ENCODE peak calls at places on chromosomes 5 and 9, in six cellular contexts. M is kidney epithelial cell, J is breast epithelium, X is uterus, Z is foreskin fibroblast, V is WERI-Rb-1. D is an unnamed sample.
A peak's percentile ranks its signal among the peaks of the same experiment; 100 is the strongest.

GRCh38 chr9:5721279-5722087 is 92.6 kb downstream of the RIC1 start:
- DNase-seq in M (no peak), J (no peak), X (no peak), Z (no peak), V (no peak), D (no peak)

GRCh38 chr5:134524826-134525686 is at the start of gene JADE2:
- DNase-seq in M (no peak), J (peak; percentile 76), X (peak; percentile 81), Z (peak; percentile 45), V (peak; percentile 64), D (no peak)

GRCh38 chr9:94630833-94631232 is 8.5 kb downstream of the FBP1 start:
- DNase-seq in M (no peak), J (peak; percentile 65), X (no peak), Z (no peak), V (no peak), D (no peak)

GRCh38 chr5:179427032-179427675 is 81.9 kb upstream of the ADAMTS2 start:
- DNase-seq in M (no peak), J (no peak), X (no peak), Z (no peak), V (no peak), D (no peak)

GRCh38 chr9:129392093-129392541 is 214.1 kb upstream of the IER5L start:
- DNase-seq in M (no peak), J (no peak), X (peak; percentile 15), Z (no peak), V (no peak), D (no peak)

GRCh38 chr9:130604295-130604694 is 24.9 kb downstream of the FUBP3 start:
- DNase-seq in M (no peak), J (no peak), X (no peak), Z (no peak), V (no peak), D (no peak)

GRCh38 chr5:138949988-138950387 is 74.9 kb upstream of the LRRTM2 start:
- DNase-seq in M (no peak), J (no peak), X (no peak), Z (no peak), V (no peak), D (no peak)

GRCh38 chr5:168654225-168654624 is 75.1 kb upstream of the PANK3 start:
- DNase-seq in M (no peak), J (no peak), X (no peak), Z (peak; percentile 81), V (peak; percentile 35), D (peak; percentile 37)

GRCh38 chr9:38318755-38319495 is 73.6 kb upstream of the ALDH1B1 start:
- DNase-seq in M (peak; percentile 71), J (no peak), X (no peak), Z (peak; percentile 18), V (no peak), D (no peak)

GRCh38 chr5:126868961-126869451 is 92.1 kb downstream of the LMNB1 start:
- DNase-seq in M (no peak), J (no peak), X (no peak), Z (no peak), V (no peak), D (no peak)

GRCh38 chr9:8694983-8695588 is 895.5 kb upstream of the DMAC1 start:
- DNase-seq in M (no peak), J (no peak), X (no peak), Z (no peak), V (no peak), D (no peak)

GRCh38 chr9:71812385-71812784 is 44.1 kb upstream of the CEMIP2 start:
- DNase-seq in M (no peak), J (no peak), X (no peak), Z (no peak), V (no peak), D (no peak)

GRCh38 chr9:37198034-37198718 is 77.8 kb downstream of the ZCCHC7 start:
- DNase-seq in M (no peak), J (no peak), X (no peak), Z (no peak), V (no peak), D (no peak)

GRCh38 chr9:13513710-13514444 is 234.4 kb upstream of the MPDZ start:
- DNase-seq in M (no peak), J (no peak), X (no peak), Z (peak; percentile 18), V (no peak), D (no peak)

DNA sequence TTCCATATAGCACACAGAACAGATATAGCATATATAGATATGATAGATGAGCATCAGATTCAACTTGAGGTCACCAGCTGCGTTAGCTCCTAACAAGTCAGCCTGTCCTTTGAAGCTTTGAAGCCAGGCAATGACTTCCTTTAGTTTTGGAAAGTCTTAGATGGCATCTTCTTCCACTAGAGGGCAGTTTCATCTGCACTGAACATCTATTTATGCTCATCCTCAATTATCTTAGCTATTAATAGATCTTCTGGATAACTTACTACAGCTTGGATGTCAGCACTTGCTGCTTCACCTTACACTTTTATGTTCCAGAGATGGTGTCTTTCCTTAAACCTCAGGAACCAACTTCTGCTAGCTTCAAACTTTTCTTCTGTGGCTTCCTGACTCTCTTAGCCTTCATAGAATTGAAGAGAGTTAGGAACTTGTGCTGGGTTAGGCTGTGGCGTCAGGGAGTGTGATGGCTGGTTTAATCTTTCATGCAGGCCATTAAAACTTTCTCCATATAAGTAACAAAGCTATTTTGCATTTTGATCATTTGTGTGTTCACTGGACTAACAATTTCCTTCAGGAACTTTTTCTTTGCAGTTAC is 1401.4 kb downstream of the EFNA5 start:
- DNase-seq in M (peak; percentile 1), J (no peak), X (no peak), Z (peak; percentile 25), V (no peak), D (no peak)
- TF ChIP-seq CTCF in M (peak; percentile 55), J (peak; percentile 33), X (no peak), Z (peak; percentile 67), V (peak; percentile 52), D (peak; percentile 56)

GRCh38 chr5:129500101-129500500 is 40.0 kb downstream of the ADAMTS19 start:
- DNase-seq in M (no peak), J (no peak), X (no peak), Z (no peak), V (peak; percentile 15), D (no peak)
- H3K4me3 ChIP-seq in M (no peak overlapping the region), J (no peak overlapping the region), X (no peak overlapping the region), Z (no peak overlapping the region), V (no peak overlapping the region), D (no peak overlapping the region)

GRCh38 chr5:67495072-67495471 is 298.5 kb upstream of the CD180 start:
- DNase-seq in M (no peak), J (no peak), X (no peak), Z (no peak), V (no peak), D (no peak)

GRCh38 chr5:67490543-67491321 is 294.1 kb upstream of the CD180 start:
- DNase-seq in M (no peak), J (no peak), X (no peak), Z (no peak), V (no peak), D (no peak)

GRCh38 chr5:67496051-67496450 is 299.5 kb upstream of the CD180 start:
- DNase-seq in M (no peak), J (no peak), X (no peak), Z (no peak), V (no peak), D (no peak)

GRCh38 chr5:67494186-67494842 is 297.7 kb upstream of the CD180 start:
- DNase-seq in M (no peak), J (no peak), X (no peak), Z (no peak), V (no peak), D (no peak)

DNA sequence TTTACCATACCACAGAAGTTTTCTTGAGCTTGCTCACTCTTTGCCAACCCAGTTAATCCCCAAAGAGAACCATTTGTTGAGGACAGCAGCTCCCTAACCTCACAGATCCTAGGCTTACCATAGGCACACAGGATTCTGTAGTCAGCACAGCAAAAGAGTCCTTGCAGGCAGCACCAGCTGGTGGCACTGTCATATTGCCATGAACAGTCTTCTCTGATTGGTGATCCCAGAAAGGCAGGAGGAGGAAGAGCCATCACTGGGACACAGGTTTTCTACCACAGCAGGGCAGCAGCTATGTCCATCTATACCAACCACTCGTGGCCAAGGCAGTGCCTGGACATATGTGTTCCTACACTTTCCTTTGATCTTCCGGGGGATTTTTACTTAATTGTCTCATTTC is 297.1 kb upstream of the CD180 start:
- DNase-seq in M (no peak), J (no peak), X (no peak), Z (peak; percentile 20), V (peak; percentile 62), D (no peak)
- TF ChIP-seq CTCF in M (peak; percentile 11), J (peak; percentile 10), X (no peak), Z (peak; percentile 14), V (peak; percentile 68), D (peak; percentile 24)

GRCh38 chr9:123867971-123868370 is 62.0 kb downstream of the DENND1A start:
- DNase-seq in M (no peak), J (no peak), X (no peak), Z (no peak), V (no peak), D (no peak)
- H3K4me3 ChIP-seq in M (no peak overlapping the region), J (no peak overlapping the region), X (no peak overlapping the region), Z (no peak overlapping the region), V (no peak overlapping the region), D (no peak overlapping the region)

DNA sequence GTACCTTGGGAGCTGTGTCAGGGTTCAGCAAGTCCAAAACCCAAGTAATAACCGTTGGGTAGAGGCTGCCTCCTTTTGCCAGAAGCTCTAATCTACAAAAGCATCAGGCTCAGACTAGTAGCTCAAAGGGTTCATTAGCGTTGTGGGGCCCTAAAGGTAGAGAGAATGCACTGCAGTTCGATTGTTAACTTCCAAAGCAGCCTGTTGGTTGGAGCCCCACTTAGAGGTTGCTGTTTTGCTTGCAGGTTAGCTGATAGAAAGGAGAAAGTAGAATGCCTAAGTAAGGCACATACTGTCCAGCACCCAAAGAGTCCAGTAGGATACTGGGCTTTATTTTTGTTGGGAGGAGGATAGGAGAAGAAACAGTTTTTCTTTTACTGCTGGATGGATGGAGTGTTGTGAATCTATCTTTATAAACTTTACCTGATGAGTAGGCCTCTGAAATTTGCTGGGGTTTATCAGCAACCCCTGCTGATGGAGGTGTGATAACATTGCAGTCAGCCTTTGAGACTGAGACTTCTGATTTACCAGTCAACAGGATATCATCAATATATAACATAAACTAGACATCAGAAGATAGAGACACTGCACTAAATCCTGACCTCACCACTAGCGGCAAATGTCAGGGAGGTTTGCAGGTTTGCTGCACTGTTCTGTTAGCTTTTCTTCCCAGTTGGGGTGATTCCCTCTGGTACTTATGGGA is 34.8 kb downstream of the ZNF131 start:
- DNase-seq in M (no peak), J (no peak), X (no peak), Z (no peak), V (no peak), D (no peak)
- TF ChIP-seq CTCF in M (no peak), J (no peak), X (no peak), Z (no peak), V (no peak), D (no peak)

D was measured in AG04449.